ENCODE peak calls at places on chromosomes 3 and 15, in five cellular contexts. U is psoas muscle, O is MM.1S, J is RWPE2, E is adrenal gland. B is an unnamed sample. For H3K4me1, the result is how much of the 10 kb centered on the place peaks cover.

GRCh38 chr15:42088801-42089640 is 5.3 kb downstream of the PLA2G4D start:
- DNase-seq in J (no peak), E (no peak), O (no peak), U (no peak), B (no peak)

GRCh38 chr3:176513604-176514003 is 683.7 kb downstream of the TBL1XR1 start:
- DNase-seq in U (no peak), J (no peak), O (no peak), E (no peak), B (no peak)

GRCh38 chr3:51729005-51729633 is 22.3 kb downstream of the GRM2 start:
- DNase-seq in U (no peak), E (no peak), O (no peak), J (no peak), B (no peak)

GRCh38 chr3:107753494-107753893 is 230.7 kb downstream of the BBX start:
- DNase-seq in J (no peak), E (peak), U (no peak), O (peak), B (no peak)

GRCh38 chr3:190983875-190984274 is 121.4 kb upstream of the GMNC start:
- DNase-seq in J (no peak), U (no peak), O (peak), E (no peak), B (no peak)

GRCh38 chr3:179304605-179305004 is 18.2 kb upstream of the ZNF639 start:
- DNase-seq in J (no peak), O (no peak), E (no peak), U (no peak), B (no peak)

GRCh38 chr3:106088899-106089298 is 220.1 kb upstream of the CBLB start:
- DNase-seq in J (no peak), U (no peak), O (no peak), E (no peak), B (no peak)

GRCh38 chr3:99167016-99167415 is 265.5 kb upstream of the DCBLD2 start:
- DNase-seq in U (no peak), O (no peak), J (no peak), E (no peak), B (no peak)

GRCh38 chr3:114380233-114380645 is 86.4 kb downstream of the TIGIT start:
- DNase-seq in J (no peak), E (no peak), U (peak), O (no peak), B (no peak)

GRCh38 chr3:5277612-5278236 is 90.2 kb downstream of the EDEM1 start:
- DNase-seq in J (no peak), U (no peak), E (no peak), O (no peak), B (no peak)

GRCh38 chr3:100042577-100042981 is 71.7 kb downstream of the FILIP1L start:
- DNase-seq in E (no peak), O (no peak), U (no peak), J (no peak), B (no peak)

GRCh38 chr15:63601727-63602185 is 4.6 kb downstream of the FBXL22 start:
- DNase-seq in J (no peak), E (no peak), U (no peak), O (peak), B (no peak)

GRCh38 chr3:10912784-10913183 is 79.8 kb upstream of the SLC6A1 start:
- DNase-seq in O (no peak), E (no peak), U (no peak), J (no peak), B (no peak)

GRCh38 chr15:41291065-41291631 is 41.2 kb downstream of the OIP5 start:
- DNase-seq in O (no peak), U (no peak), E (no peak), J (no peak), B (peak)

GRCh38 chr3:23800731-23801130 is 5.0 kb upstream of the UBE2E1 start:
- DNase-seq in J (no peak), U (no peak), E (no peak), O (peak), B (no peak)
- TF ChIP-seq CTCF in J (peak), U (peak), E (no peak), O (peak), B (peak)

DNA sequence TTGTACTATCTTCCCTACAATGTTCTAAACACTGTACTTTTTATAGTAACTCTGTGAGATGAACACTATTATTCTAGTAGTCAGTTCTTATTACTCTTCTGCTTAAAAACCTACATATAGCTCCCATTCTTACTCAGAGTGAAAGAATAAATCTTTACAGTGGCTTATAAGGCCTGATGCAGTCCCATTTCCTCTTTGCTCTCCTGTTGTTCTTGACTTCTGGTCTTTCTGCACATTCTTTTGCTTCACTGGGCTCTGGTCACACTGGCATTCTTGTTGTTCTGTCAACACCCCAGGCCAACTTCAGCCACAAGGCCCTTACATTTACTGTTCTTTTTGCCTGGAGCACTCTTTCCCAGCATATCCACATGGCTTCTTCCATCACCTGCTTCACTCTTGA is 58.2 kb upstream of the TP63 start:
- DNase-seq in O (no peak), U (no peak), E (no peak), J (no peak), B (no peak)
- H3K27ac ChIP-seq in O (no peak), U (no peak), E (no peak), J (peak), B (no peak)

GRCh38 chr3:15387171-15387581 is 40.2 kb downstream of the METTL6 start:
- DNase-seq in J (no peak), E (peak), U (no peak), O (no peak), B (no peak)

GRCh38 chr3:15384510-15385237 is 42.7 kb downstream of the METTL6 start:
- DNase-seq in O (peak), U (no peak), J (no peak), E (peak), B (no peak)

GRCh38 chr3:15386352-15386751 is 41.0 kb downstream of the METTL6 start:
- DNase-seq in O (no peak), E (peak), U (no peak), J (no peak), B (no peak)

GRCh38 chr3:15390460-15390859 is 36.9 kb downstream of the METTL6 start:
- DNase-seq in J (no peak), E (no peak), U (no peak), O (no peak), B (no peak)

DNA sequence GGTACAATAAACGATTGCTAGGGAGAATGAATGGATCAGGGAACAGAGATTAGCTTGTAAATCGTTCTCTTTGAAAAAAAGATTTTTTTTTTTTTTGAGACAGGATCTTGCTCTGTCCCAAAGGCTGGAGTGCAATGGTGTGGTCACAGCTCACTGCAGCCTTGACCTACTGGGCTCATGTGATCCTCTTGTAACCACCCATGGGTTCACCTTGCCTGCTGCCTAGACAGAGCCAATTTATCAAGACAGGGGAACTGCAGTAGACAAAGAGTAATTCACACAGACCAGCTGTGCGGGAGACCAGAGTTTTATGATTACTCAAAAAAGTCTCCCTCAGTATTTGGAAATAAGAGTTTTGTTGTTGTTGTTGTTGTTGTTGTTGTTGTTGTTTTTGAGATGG is 39.6 kb downstream of the METTL6 start:
- DNase-seq in O (no peak), E (peak), J (no peak), U (no peak), B (no peak)
- H3K4me1 ChIP-seq in O (under half), E (under half), J (under half), U (under half), B (under half)

DNA sequence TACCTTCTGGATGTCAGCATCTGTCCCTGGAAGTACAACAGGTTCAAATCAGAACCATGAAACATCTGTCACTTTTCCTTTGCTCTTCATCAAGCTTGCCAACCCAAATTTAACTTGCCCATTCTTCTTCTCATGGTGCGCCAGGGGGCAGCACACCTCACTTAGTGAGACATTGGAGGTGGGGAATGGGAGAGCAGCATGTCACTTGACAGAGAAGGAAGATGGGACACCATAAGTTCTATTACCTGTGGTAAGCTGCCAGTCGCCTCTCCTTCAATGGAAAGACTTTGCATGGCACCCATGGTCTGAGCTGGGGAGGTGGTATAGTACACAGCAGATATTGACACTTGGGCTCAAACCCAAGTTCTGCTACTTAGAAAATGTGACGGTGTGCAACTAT is 2.9 kb downstream of the SCN5A start:
- DNase-seq in U (no peak), J (no peak), E (peak), O (peak), B (no peak)
- TF ChIP-seq CTCF in U (no peak), J (peak), E (no peak), O (peak), B (peak)

B was measured in upper lobe of right lung.